ENCODE peak calls at places on chromosomes 11 and 22, in four cellular contexts. I is A549, O is sigmoid colon, Q is tibial nerve. H is an unnamed sample.

GRCh38 chr22:49540571-49541450 is 286.9 kb downstream of the BRD1 start:
- DNase-seq in I (no peak), O (peak; percentile 38), Q (no peak), H (no peak)

GRCh38 chr11:94700631-94701030 is 67.5 kb upstream of the AMOTL1 start:
- DNase-seq in I (no peak), O (no peak), Q (no peak), H (no peak)

GRCh38 chr11:130480721-130481140 is 32.3 kb downstream of the ADAMTS15 start:
- DNase-seq in I (no peak), O (no peak), Q (no peak), H (no peak)

GRCh38 chr11:64207247-64208085 is 945 bp downstream of the FERMT3 start:
- DNase-seq in I (no peak), O (peak; percentile 85), Q (peak; percentile 36), H (peak; percentile 48)

GRCh38 chr11:26193714-26194373 is 138.1 kb upstream of the ANO3 start:
- DNase-seq in I (no peak), O (no peak), Q (no peak), H (no peak)

GRCh38 chr11:9804414-9804902 is 140.6 kb downstream of the SWAP70 start:
- DNase-seq in I (no peak), O (no peak), Q (no peak), H (no peak)

GRCh38 chr11:1205121-1205986 is 17.5 kb upstream of the MUC5B start:
- DNase-seq in I (no peak), O (peak; percentile 58), Q (no peak), H (no peak)

GRCh38 chr11:105153392-105153791 is 13.8 kb upstream of the CARD18 start:
- DNase-seq in I (no peak), O (no peak), Q (no peak), H (no peak)

GRCh38 chr11:71301858-71302533 is 49.6 kb upstream of the SHANK2 start:
- DNase-seq in I (no peak), O (peak; percentile 32), Q (peak; percentile 2), H (no peak)

GRCh38 chr22:32583921-32584335 is 109.3 kb downstream of the FBXO7 start:
- DNase-seq in I (no peak), O (peak; percentile 9), Q (peak; percentile 43), H (no peak)

DNA sequence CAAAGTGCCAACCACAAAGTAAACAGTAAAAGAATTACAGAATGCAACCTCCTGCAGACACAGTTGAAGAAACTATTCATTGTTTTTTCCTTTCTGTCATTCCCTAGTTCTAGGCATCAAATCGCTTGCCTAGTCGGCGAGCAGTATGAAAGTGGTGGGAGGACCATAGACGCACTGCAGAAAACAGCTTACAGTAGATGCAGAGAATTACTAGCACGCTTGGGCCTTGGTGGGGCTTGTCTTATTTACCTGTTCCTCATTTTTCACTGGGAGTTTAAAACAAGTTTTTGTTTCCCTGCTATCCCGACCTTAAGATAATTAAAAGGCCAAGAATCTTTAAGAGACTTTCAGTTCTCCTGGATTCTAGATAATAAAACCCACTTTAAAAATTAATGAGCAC is 742 bp upstream of the ARL14EP start:
- DNase-seq in I (no peak), O (no peak), Q (no peak), H (no peak)
- H3K4me3 ChIP-seq in I (peak overlapping the region; percentile 77), O (peak overlapping the region; percentile 74), Q (peak overlapping the region; percentile 62), H (peak overlapping the region; percentile 51)

GRCh38 chr11:78417175-78417887 is at the start of gene GAB2:
- DNase-seq in I (no peak), O (no peak), Q (no peak), H (peak; percentile 67)

GRCh38 chr11:78418584-78419211 is 1.1 kb upstream of the GAB2 start:
- DNase-seq in I (no peak), O (no peak), Q (peak; percentile 14), H (no peak)

GRCh38 chr11:78416285-78417174 is 1.1 kb downstream of the GAB2 start:
- DNase-seq in I (peak; percentile 81), O (peak; percentile 95), Q (peak; percentile 83), H (peak; percentile 89)

GRCh38 chr11:78419327-78419726 is 1.7 kb upstream of the GAB2 start:
- DNase-seq in I (peak; percentile 24), O (peak; percentile 86), Q (peak; percentile 72), H (peak; percentile 68)

GRCh38 chr11:78417888-78418583 is 416 bp upstream of the GAB2 start:
- DNase-seq in I (peak; percentile 64), O (peak; percentile 89), Q (peak; percentile 63), H (peak; percentile 85)
- TF ChIP-seq EP300 in I (no peak), O (no peak), Q (no peak), H (no peak)

GRCh38 chr11:103985041-103985440 is 51.4 kb upstream of the DDI1 start:
- DNase-seq in I (no peak), O (no peak), Q (no peak), H (no peak)
- H3K27ac ChIP-seq in I (no peak overlapping the region), O (no peak overlapping the region), Q (no peak overlapping the region), H (no peak overlapping the region)

DNA sequence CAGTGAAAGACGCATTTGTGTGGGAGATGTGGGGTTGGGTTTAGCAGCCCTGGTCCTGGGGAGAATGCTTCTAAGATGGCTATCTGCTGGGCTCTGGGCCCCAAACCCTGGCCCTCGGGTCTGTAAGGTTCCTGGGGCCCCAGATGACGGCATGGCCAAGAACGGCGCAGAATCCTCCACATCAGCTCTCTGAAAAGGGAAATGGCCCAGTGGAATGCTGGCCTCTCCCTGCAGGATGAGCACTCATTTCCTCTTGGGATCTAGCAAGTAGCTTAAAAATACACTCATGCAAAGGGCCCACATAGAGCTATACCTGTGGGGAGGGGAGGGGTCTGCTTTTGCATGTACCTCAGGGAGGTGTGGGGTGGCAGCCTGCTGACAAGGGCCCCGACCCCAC is 37.5 kb upstream of the LINC01488 start:
- DNase-seq in I (no peak), O (no peak), Q (no peak), H (no peak)
- H3K4me3 ChIP-seq in I (peak overlapping the region; percentile 36), O (no peak overlapping the region), Q (peak overlapping the region; percentile 17), H (peak overlapping the region; percentile 38)

GRCh38 chr11:12128191-12128841 is 17.9 kb downstream of the MICAL2 start:
- DNase-seq in I (no peak), O (no peak), Q (no peak), H (no peak)

GRCh38 chr11:12130180-12130980 is 20.0 kb downstream of the MICAL2 start:
- DNase-seq in I (no peak), O (no peak), Q (no peak), H (no peak)

GRCh38 chr11:12126352-12127019 is 16.1 kb downstream of the MICAL2 start:
- DNase-seq in I (no peak), O (no peak), Q (no peak), H (no peak)

GRCh38 chr11:12127206-12127898 is 17.0 kb downstream of the MICAL2 start:
- DNase-seq in I (no peak), O (no peak), Q (no peak), H (no peak)

GRCh38 chr11:12129227-12129626 is 18.8 kb downstream of the MICAL2 start:
- DNase-seq in I (no peak), O (no peak), Q (no peak), H (no peak)
- TF ChIP-seq EP300 in I (no peak), O (no peak), Q (no peak), H (no peak)